ENCODE peak calls at places on chromosomes 11 and 22, in ten cellular contexts. W is right lobe of liver, L is fibroblast of lung, J is HAP-1, X is adipocyte, Q is BE2C, A is ascending aorta, O is GM23338, Y is A673, F is MM.1S. E is an unnamed sample.

GRCh38 chr11:2655834-2656622 is 43.8 kb downstream of the KCNQ1OT1 start:
- DNase-seq in W (no peak), L (peak; percentile 89), J (no peak), X (peak; percentile 30), Q (no peak), A (no peak), O (no peak), Y (no peak), F (no peak), E (no peak)

GRCh38 chr22:37749831-37750595 is 53.2 kb downstream of the TRIOBP start:
- DNase-seq in W (no peak), L (peak; percentile 75), J (no peak), X (peak; percentile 53), Q (no peak), A (no peak), O (no peak), Y (no peak), F (no peak), E (no peak)

GRCh38 chr22:38213319-38214247 is 11.8 kb downstream of the MAFF start:
- DNase-seq in W (peak; percentile 88), L (no peak), J (no peak), X (no peak), Q (no peak), A (no peak), O (peak; percentile 47), Y (no peak), F (no peak), E (no peak)

GRCh38 chr11:102360681-102361080 is 13.7 kb downstream of the BIRC2 start:
- DNase-seq in W (no peak), L (no peak), J (no peak), X (no peak), Q (no peak), A (no peak), O (no peak), Y (no peak), F (no peak), E (no peak)

GRCh38 chr11:2214527-2215229 is 43.1 kb upstream of the TH start:
- DNase-seq in W (no peak), L (no peak), J (no peak), X (no peak), Q (no peak), A (no peak), O (no peak), Y (no peak), F (no peak), E (peak; percentile 53)

GRCh38 chr11:113998574-113998973 is 23.7 kb downstream of the HTR3A start:
- DNase-seq in W (no peak), L (no peak), J (no peak), X (no peak), Q (no peak), A (no peak), O (no peak), Y (no peak), F (no peak), E (no peak)

GRCh38 chr22:38455063-38455529 is at the start of gene KCNJ4:
- DNase-seq in W (no peak), L (no peak), J (no peak), X (no peak), Q (no peak), A (no peak), O (no peak), Y (no peak), F (no peak), E (no peak)

GRCh38 chr11:83736689-83737088 is 450.5 kb upstream of the CCDC90B start:
- DNase-seq in W (no peak), L (no peak), J (no peak), X (no peak), Q (no peak), A (no peak), O (no peak), Y (peak; percentile 90), F (no peak), E (no peak)

GRCh38 chr11:117817213-117818035 is 7.1 kb downstream of the FXYD2 start:
- DNase-seq in W (peak; percentile 76), L (peak; percentile 55), J (peak; percentile 92), X (peak; percentile 85), Q (peak; percentile 86), A (no peak), O (peak; percentile 88), Y (peak; percentile 89), F (peak; percentile 79), E (peak; percentile 97)

GRCh38 chr11:12434255-12434654 is 56.9 kb downstream of the PARVA start:
- DNase-seq in W (no peak), L (peak; percentile 35), J (no peak), X (peak; percentile 57), Q (no peak), A (no peak), O (no peak), Y (no peak), F (no peak), E (no peak)

DNA sequence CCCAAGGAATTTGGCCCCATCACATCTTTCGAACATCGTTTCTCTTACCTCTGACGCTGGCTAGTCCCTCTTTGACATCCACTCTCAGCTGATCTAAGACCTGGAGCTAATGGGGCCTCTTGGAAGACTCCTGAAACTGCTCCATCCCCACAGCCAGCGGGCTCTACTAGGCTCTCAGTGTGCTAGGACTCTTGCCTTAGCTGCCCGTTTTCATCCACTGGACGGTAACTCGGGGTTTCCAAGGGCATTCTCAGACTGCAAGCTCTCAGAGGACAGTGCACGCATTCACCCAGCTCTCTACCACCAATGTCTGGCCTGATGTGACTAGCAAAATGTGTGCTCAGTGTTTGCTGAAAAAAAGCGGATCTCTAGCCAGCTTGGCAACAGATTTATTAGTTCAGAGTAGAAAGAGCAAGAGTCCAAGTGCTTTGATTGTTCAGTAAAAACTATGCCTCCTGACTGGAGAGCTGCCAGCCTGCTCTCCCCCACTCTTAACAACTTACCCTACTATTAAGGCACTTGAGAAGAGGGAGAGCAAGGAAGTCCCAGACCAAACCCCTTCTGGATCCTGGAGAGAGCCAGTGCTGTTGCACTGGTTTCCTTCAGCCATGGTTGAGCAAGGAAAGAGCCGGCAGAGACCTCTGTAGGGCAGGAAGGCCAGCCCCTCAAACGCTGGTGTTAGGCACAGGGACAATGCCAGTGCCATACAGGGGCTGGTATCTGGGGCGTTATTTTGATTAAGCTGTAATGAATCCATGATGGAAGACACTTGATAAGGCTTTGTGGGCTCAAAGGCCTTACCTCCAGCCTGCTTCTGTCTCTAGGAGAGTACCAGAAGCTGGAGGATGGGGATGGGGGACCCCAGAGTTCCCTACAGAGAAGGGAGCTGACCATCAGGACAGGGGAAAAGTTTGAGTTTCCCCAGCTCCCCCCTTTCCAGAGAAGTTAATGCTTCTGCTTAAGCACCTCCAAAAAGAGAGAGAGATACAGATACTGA is 9.2 kb downstream of the RELA start:
- DNase-seq in W (no peak), L (peak; percentile 23), J (no peak), X (no peak), Q (no peak), A (no peak), O (no peak), Y (no peak), F (no peak), E (no peak)
- H3K4me3 ChIP-seq in W (peak overlapping the region; percentile 58), L (no peak overlapping the region), J (peak overlapping the region; percentile 45), X (peak overlapping the region; percentile 71), Q (peak overlapping the region; percentile 53), A (peak overlapping the region; percentile 51), O (peak overlapping the region; percentile 54), Y (peak overlapping the region; percentile 50), F (peak overlapping the region; percentile 70), E (peak overlapping the region; percentile 82)

DNA sequence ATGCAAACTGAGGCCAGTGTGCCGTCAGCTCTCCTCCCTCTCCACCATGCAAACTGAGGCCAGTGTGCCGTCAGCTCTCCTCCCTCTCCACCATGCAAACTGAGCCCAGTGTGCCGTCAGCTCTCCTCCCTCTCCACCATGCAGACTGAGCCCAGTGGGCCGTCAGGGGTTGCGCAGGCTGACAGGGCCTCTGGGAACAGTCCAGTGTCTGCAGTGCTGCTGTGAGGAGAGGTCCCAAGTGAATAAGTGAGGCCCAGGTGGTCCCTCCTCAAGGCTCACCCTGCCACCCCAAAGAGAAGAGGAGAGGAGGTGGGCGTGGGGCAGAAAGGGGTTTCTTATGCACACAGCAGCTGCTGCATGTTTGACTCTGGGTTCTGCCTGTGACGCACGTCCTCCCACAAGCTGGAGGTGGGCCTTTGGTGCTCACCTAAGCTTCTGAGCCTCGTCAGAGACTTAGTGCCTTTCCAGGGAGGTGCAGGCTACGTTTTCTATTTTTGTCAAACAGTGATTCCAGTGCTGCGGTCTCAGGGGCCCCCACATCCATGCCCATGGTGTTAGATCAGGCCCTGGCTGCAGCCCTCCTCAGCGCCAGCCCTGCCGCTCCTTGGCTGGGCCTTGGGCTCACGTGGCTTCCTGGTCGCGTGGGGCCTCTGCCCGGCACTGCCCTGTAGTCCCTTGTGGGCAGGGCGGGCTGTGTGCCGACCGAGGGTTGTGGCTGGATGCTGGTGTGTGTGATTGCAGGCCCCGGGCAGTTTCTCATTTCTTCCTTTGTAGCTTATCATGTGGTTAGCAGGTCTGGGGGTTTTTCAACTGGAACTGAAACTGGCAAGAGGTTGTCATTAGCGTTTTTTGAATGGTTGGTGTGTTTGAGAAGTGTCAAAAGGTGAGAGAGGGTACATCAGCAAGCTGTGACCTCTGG is 7.1 kb downstream of the TPCN2 start:
- DNase-seq in W (peak; percentile 86), L (no peak), J (no peak), X (no peak), Q (peak; percentile 80), A (peak; percentile 56), O (no peak), Y (no peak), F (peak; percentile 92), E (no peak)
- H3K4me1 ChIP-seq in W (peaks cover 48% of the 10 kb centered on the region), L (peaks cover 3% of the 10 kb centered on the region), J (no peaks in the 10 kb centered on the region), X (peaks cover 15% of the 10 kb centered on the region), Q (peaks cover 8% of the 10 kb centered on the region), A (peaks cover 13% of the 10 kb centered on the region), O (no peaks in the 10 kb centered on the region), Y (no peaks in the 10 kb centered on the region), F (peaks cover 20% of the 10 kb centered on the region), E (peaks cover 6% of the 10 kb centered on the region)

GRCh38 chr22:20241579-20242392 is 26.3 kb downstream of the RTN4R start:
- DNase-seq in W (peak; percentile 79), L (peak; percentile 14), J (no peak), X (no peak), Q (no peak), A (no peak), O (no peak), Y (no peak), F (no peak), E (no peak)

GRCh38 chr22:20243545-20244249 is 24.4 kb downstream of the RTN4R start:
- DNase-seq in W (no peak), L (peak; percentile 85), J (peak; percentile 30), X (peak; percentile 56), Q (peak; percentile 69), A (no peak), O (peak; percentile 47), Y (peak; percentile 94), F (no peak), E (peak; percentile 90)

GRCh38 chr22:20244250-20244648 is 23.9 kb downstream of the RTN4R start:
- DNase-seq in W (no peak), L (no peak), J (no peak), X (no peak), Q (no peak), A (no peak), O (no peak), Y (no peak), F (no peak), E (no peak)

GRCh38 chr22:20242393-20243175 is 25.5 kb downstream of the RTN4R start:
- DNase-seq in W (no peak), L (no peak), J (no peak), X (no peak), Q (no peak), A (no peak), O (no peak), Y (no peak), F (no peak), E (no peak)

GRCh38 chr22:20243176-20243544 is 25.0 kb downstream of the RTN4R start:
- DNase-seq in W (no peak), L (no peak), J (no peak), X (no peak), Q (no peak), A (no peak), O (no peak), Y (no peak), F (no peak), E (no peak)
- H3K36me3 ChIP-seq in W (no peaks in the 10 kb centered on the region), L (no peaks in the 10 kb centered on the region), J (peaks cover 4% of the 10 kb centered on the region), X (no peaks in the 10 kb centered on the region), Q (no peaks in the 10 kb centered on the region), A (no peaks in the 10 kb centered on the region), O (no peaks in the 10 kb centered on the region), Y (no peaks in the 10 kb centered on the region), F (no peaks in the 10 kb centered on the region), E (peaks cover 4% of the 10 kb centered on the region)

GRCh38 chr11:86247608-86248007 is 3.1 kb downstream of the EED start:
- DNase-seq in W (no peak), L (no peak), J (no peak), X (no peak), Q (no peak), A (no peak), O (no peak), Y (no peak), F (no peak), E (no peak)
- H3K4me3 ChIP-seq in W (no peak overlapping the region), L (no peak overlapping the region), J (no peak overlapping the region), X (no peak overlapping the region), Q (no peak overlapping the region), A (no peak overlapping the region), O (no peak overlapping the region), Y (peak overlapping the region; percentile 83), F (no peak overlapping the region), E (peak overlapping the region; percentile 97)

E was measured in endodermal cell.